ENCODE peak calls at places on chromosomes 16 and 17, in ten cellular contexts. X is AG04450; U is choroid plexus epithelial cell; Q is mucosa of descending colon; L is OCI-LY7; E is CD4-positive, CD25-positive, alpha-beta regulatory T cell; C is heart right ventricle; P is ovary; I is Peyer's patch; W is A549. Y is an unnamed sample.

GRCh38 chr17:82694647-82695046 is 3.9 kb downstream of the RAB40B start:
- DNase-seq in W (no peak), P (no peak), L (no peak), X (no peak), Q (no peak), U (no peak), I (no peak), E (no peak), C (no peak), Y (no peak)

GRCh38 chr17:6084226-6085161 is 14.3 kb downstream of the WSCD1 start:
- DNase-seq in I (no peak), L (no peak), U (no peak), W (no peak), C (no peak), E (no peak), P (no peak), X (no peak), Q (no peak), Y (no peak)

GRCh38 chr16:72066747-72067146 is 3.7 kb downstream of the HPR start:
- DNase-seq in U (peak; percentile 62), L (peak; percentile 47), I (no peak), E (peak; percentile 46), P (no peak), X (peak; percentile 16), C (peak; percentile 16), Q (no peak), W (peak; percentile 53), Y (no peak)

GRCh38 chr17:62648954-62649294 is 21.5 kb downstream of the MRC2 start:
- DNase-seq in E (no peak), P (peak; percentile 49), L (no peak), I (no peak), Q (no peak), W (no peak), X (no peak), U (no peak), C (no peak), Y (no peak)

GRCh38 chr16:1333149-1333812 is at the start of gene BAIAP3:
- DNase-seq in E (peak; percentile 46), I (peak; percentile 78), U (peak; percentile 24), P (no peak), L (peak; percentile 49), Q (no peak), C (no peak), W (peak; percentile 51), X (no peak), Y (peak; percentile 65)

GRCh38 chr17:4944554-4945175 is 3.7 kb downstream of the PFN1 start:
- DNase-seq in U (no peak), C (no peak), W (no peak), L (peak; percentile 50), E (no peak), I (no peak), Q (peak; percentile 68), X (no peak), P (no peak), Y (no peak)

GRCh38 chr17:4739122-4740024 is at the start of the genes CXCL16 and ZMYND15:
- DNase-seq in Q (peak; percentile 81), I (peak; percentile 89), W (peak; percentile 39), U (peak; percentile 37), E (peak; percentile 44), P (peak; percentile 74), C (peak; percentile 52), X (no peak), L (peak; percentile 70), Y (peak; percentile 77)

GRCh38 chr16:60337671-60338070 is 1603.6 kb upstream of the GOT2 start:
- DNase-seq in P (no peak), W (no peak), X (no peak), U (peak; percentile 1), Q (no peak), I (no peak), C (no peak), L (no peak), E (no peak), Y (no peak)

GRCh38 chr17:81514485-81514734 is 1.8 kb upstream of the ACTG1 start:
- DNase-seq in Q (no peak), E (no peak), W (no peak), U (no peak), C (no peak), X (no peak), P (no peak), L (no peak), I (no peak), Y (no peak)

GRCh38 chr17:61464121-61464905 is 12.1 kb downstream of the TBX4 start:
- DNase-seq in U (no peak), L (no peak), Q (no peak), X (no peak), W (no peak), E (no peak), I (peak; percentile 37), C (no peak), P (peak; percentile 17), Y (no peak)

GRCh38 chr16:88519240-88519639 is 51.0 kb upstream of the ZC3H18 start:
- DNase-seq in I (no peak), P (no peak), Q (no peak), W (no peak), E (no peak), U (no peak), X (no peak), L (no peak), C (no peak), Y (no peak)

GRCh38 chr16:81465375-81465943 is 20.9 kb downstream of the CMIP start:
- DNase-seq in E (no peak), U (no peak), L (no peak), W (no peak), P (no peak), Q (no peak), X (no peak), C (no peak), I (no peak), Y (peak; percentile 64)

GRCh38 chr16:85385463-85386331 is 227.4 kb upstream of the GSE1 start:
- DNase-seq in E (no peak), X (no peak), W (no peak), Q (peak; percentile 52), C (no peak), P (peak; percentile 41), U (no peak), L (no peak), I (no peak), Y (no peak)

GRCh38 chr16:27401768-27402568 is at the start of gene IL21R:
- DNase-seq in E (peak; percentile 93), P (no peak), C (peak; percentile 61), I (peak; percentile 91), L (peak; percentile 87), X (no peak), U (peak; percentile 68), Q (peak; percentile 92), W (no peak), Y (peak; percentile 63)

GRCh38 chr16:85370881-85371651 is 242.1 kb upstream of the GSE1 start:
- DNase-seq in C (no peak), I (peak; percentile 73), X (no peak), L (no peak), W (no peak), U (no peak), Q (peak; percentile 86), P (no peak), E (no peak), Y (no peak)

GRCh38 chr16:82524939-82525338 is 101.8 kb upstream of the CDH13 start:
- DNase-seq in U (no peak), E (no peak), Q (no peak), C (no peak), W (no peak), L (no peak), I (no peak), X (no peak), P (no peak), Y (peak; percentile 74)

GRCh38 chr17:1203967-1204291 is 24.1 kb upstream of the ABR start:
- DNase-seq in W (no peak), I (no peak), E (no peak), U (no peak), C (no peak), L (no peak), P (no peak), Q (no peak), X (no peak), Y (no peak)
- H3K4me3 ChIP-seq in W (peak overlapping the region; percentile 54), I (peak overlapping the region; percentile 62), E (no peak overlapping the region), U (peak overlapping the region; percentile 65), C (no peak overlapping the region), L (no peak overlapping the region), P (peak overlapping the region; percentile 42), Q (no peak overlapping the region), X (peak overlapping the region; percentile 62), Y (peak overlapping the region; percentile 51)

DNA sequence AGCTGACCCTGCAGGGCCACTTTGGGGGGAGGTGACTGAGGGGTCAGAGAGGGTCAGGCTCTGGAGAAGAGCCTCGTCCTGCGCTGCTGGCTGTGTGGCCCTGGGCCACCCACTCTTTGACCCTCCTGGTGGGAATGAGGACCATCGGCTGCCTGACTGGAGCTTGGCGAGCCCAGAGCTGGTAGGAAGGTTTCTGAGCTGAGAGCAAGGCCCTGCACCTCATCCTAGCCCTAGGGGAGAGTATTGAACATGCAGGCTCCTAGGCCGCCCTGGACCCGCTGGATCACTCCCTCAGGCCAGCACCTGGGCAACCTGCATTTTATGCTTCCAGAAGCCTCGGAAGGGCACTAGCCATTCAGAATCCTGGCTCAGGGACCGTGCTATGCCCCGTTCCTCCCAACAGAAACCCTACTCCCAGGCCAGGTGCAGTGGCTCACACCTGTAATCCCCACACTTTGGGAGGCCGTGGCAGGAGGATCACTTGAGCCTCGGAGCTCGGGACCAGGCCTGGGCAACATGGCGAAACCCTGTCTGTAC is 14.5 kb downstream of the MAP2K3 start:
- DNase-seq in E (no peak), P (no peak), Q (peak; percentile 32), U (no peak), L (no peak), I (no peak), W (no peak), C (no peak), X (no peak), Y (peak; percentile 6)
- H3K4me3 ChIP-seq in E (no peak overlapping the region), P (no peak overlapping the region), Q (no peak overlapping the region), U (no peak overlapping the region), L (no peak overlapping the region), I (no peak overlapping the region), W (no peak overlapping the region), C (no peak overlapping the region), X (no peak overlapping the region), Y (no peak overlapping the region)

DNA sequence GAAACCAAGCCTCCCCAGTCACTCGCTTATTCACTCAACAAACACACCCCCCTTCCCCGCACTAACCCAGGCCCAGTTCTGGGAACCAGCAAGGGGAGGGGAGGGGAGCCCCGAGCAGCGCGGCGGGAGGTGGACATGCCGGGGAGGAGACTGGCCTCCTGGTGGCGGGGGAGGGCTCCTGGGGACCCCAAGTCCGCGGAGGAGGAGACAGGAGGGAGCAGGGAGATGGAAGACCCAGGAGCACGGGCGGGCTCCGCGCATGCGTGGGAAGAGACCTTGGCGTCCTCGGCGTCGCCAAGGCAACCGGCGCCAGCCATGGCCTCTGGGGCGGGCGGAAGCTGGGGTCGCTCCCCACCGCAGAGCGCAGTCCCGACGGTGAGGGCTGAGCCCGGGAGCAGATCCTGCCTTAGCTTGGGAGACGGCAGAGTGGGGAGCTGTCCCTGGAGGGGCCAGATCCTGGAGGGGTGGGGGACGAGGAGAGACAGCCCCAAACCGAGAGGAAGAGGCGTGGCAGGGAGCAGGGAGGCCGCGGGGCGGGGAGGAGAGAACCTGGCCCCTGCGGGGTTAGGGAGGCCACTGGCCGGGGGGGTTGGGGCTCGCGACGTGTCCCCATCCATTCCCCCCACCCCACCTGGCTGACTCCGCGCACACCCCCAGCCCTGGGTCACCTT is at the start of gene PRR29:
- DNase-seq in I (peak; percentile 83), U (peak; percentile 62), P (peak; percentile 88), X (peak; percentile 13), W (peak; percentile 71), C (peak; percentile 72), L (peak; percentile 82), E (peak; percentile 79), Q (peak; percentile 84), Y (peak; percentile 81)
- H3K4me3 ChIP-seq in I (peak within 1 kb of the TSS; percentile 68), U (peak within 1 kb of the TSS; percentile 71), P (peak within 1 kb of the TSS; percentile 38), X (peak within 1 kb of the TSS; percentile 74), W (peak within 1 kb of the TSS; percentile 63), C (peak within 1 kb of the TSS; percentile 41), L (peak within 1 kb of the TSS; percentile 69), E (peak within 1 kb of the TSS; percentile 62), Q (no peak within 1 kb of the TSS), Y (peak within 1 kb of the TSS; percentile 55)

GRCh38 chr17:47720754-47721533 is 12.1 kb upstream of the TBX21 start:
- DNase-seq in P (no peak), E (peak; percentile 79), L (no peak), X (no peak), W (no peak), Q (no peak), U (no peak), I (peak; percentile 66), C (no peak), Y (no peak)
- H3K4me3 ChIP-seq in P (no peak overlapping the region), E (no peak overlapping the region), L (no peak overlapping the region), X (no peak overlapping the region), W (no peak overlapping the region), Q (no peak overlapping the region), U (no peak overlapping the region), I (peak overlapping the region; percentile 7), C (no peak overlapping the region), Y (no peak overlapping the region)

Y was measured in right lobe of liver.